ENCODE peak calls at places on chromosomes 1 and 21, in five cellular contexts. Z is GM23248; B is SJSA1; W is tibial artery; O is effector memory CD4-positive, alpha-beta T cell. I is an unnamed sample.
A peak's percentile ranks its signal among the peaks of the same experiment; 100 is the strongest.

GRCh38 chr1:39753132-39754025 is 14.7 kb downstream of the PPIE start:
- DNase-seq in Z (no peak), W (no peak), O (no peak), B (no peak), I (no peak)

GRCh38 chr1:243230914-243231313 is 24.2 kb downstream of the CEP170 start:
- DNase-seq in O (no peak), Z (peak; percentile 77), B (no peak), W (no peak), I (no peak)

GRCh38 chr1:67711850-67712202 is 26.8 kb downstream of the GADD45A start:
- DNase-seq in O (no peak), B (no peak), Z (no peak), W (no peak), I (no peak)

GRCh38 chr1:155133799-155134281 is 1.8 kb upstream of the SLC50A1 start:
- DNase-seq in W (no peak), O (no peak), Z (no peak), B (no peak), I (peak; percentile 59)

GRCh38 chr1:247760456-247760855 is at the start of gene OR1C1:
- DNase-seq in B (no peak), W (no peak), Z (no peak), O (no peak), I (no peak)

GRCh38 chr1:169312084-169312954 is 55.3 kb downstream of the NME7 start:
- DNase-seq in B (peak; percentile 81), Z (peak; percentile 97), O (no peak), W (no peak), I (peak; percentile 47)

GRCh38 chr1:97384294-97384952 is 536.4 kb downstream of the DPYD start:
- DNase-seq in B (peak; percentile 46), O (no peak), Z (peak; percentile 87), W (no peak), I (no peak)

GRCh38 chr21:38181101-38181500 is 75.7 kb upstream of the KCNJ15 start:
- DNase-seq in B (no peak), W (no peak), Z (peak; percentile 63), O (no peak), I (no peak)

GRCh38 chr1:167165219-167165618 is 55.5 kb upstream of the POU2F1 start:
- DNase-seq in O (no peak), B (no peak), W (no peak), Z (no peak), I (no peak)

GRCh38 chr1:159000627-159001026 is 9.1 kb upstream of the IFI16 start:
- DNase-seq in W (peak; percentile 95), B (peak; percentile 88), Z (peak; percentile 95), O (no peak), I (peak; percentile 27)

GRCh38 chr1:241749924-241750695 is 97.9 kb upstream of the EXO1 start:
- DNase-seq in Z (peak; percentile 23), W (no peak), O (no peak), B (no peak), I (no peak)

GRCh38 chr1:231571904-231572303 is 43.4 kb downstream of the TSNAX start:
- DNase-seq in O (no peak), Z (no peak), W (no peak), B (no peak), I (no peak)

GRCh38 chr21:38938343-38938742 is 132.6 kb downstream of the ETS2 start:
- DNase-seq in B (no peak), O (no peak), Z (peak; percentile 50), W (no peak), I (no peak)

GRCh38 chr1:109539676-109540075 is at the start of gene GPR61:
- DNase-seq in W (no peak), O (no peak), Z (no peak), B (no peak), I (no peak)

GRCh38 chr1:19405761-19406481 is 79.4 kb downstream of the CAPZB start:
- DNase-seq in B (no peak), W (no peak), O (no peak), Z (peak; percentile 70), I (no peak)

GRCh38 chr1:87279966-87280535 is 48.6 kb upstream of the LMO4 start:
- DNase-seq in Z (peak; percentile 45), W (no peak), B (no peak), O (no peak), I (no peak)

GRCh38 chr1:216686860-216687545 is 36.2 kb downstream of the ESRRG start:
- DNase-seq in B (no peak), W (no peak), Z (no peak), O (no peak), I (no peak)

GRCh38 chr1:178953034-178953433 is 72.7 kb upstream of the FAM20B start:
- DNase-seq in W (peak; percentile 73), Z (no peak), O (no peak), B (no peak), I (no peak)

GRCh38 chr1:246159290-246160227 is 347.5 kb downstream of the SMYD3 start:
- DNase-seq in Z (no peak), B (no peak), O (no peak), W (no peak), I (no peak)

GRCh38 chr21:32185103-32185502 is 93.7 kb downstream of the MIS18A start:
- DNase-seq in W (no peak), O (no peak), B (no peak), Z (no peak), I (no peak)

GRCh38 chr1:94705755-94706154 is 114.4 kb upstream of the SLC44A3 start:
- DNase-seq in O (no peak), B (no peak), W (no peak), Z (no peak), I (no peak)

GRCh38 chr1:184152502-184152901 is 101.0 kb downstream of the TSEN15 start:
- DNase-seq in O (no peak), B (no peak), Z (peak; percentile 46), W (no peak), I (peak; percentile 31)

GRCh38 chr1:54671985-54672608 is 30.5 kb downstream of the MROH7 start:
- DNase-seq in Z (peak; percentile 70), B (peak; percentile 64), W (no peak), O (peak; percentile 31), I (peak; percentile 68)

GRCh38 chr1:26790551-26790953 is 2.8 kb downstream of the PIGV start:
- DNase-seq in W (no peak), O (no peak), B (no peak), Z (no peak), I (no peak)

DNA sequence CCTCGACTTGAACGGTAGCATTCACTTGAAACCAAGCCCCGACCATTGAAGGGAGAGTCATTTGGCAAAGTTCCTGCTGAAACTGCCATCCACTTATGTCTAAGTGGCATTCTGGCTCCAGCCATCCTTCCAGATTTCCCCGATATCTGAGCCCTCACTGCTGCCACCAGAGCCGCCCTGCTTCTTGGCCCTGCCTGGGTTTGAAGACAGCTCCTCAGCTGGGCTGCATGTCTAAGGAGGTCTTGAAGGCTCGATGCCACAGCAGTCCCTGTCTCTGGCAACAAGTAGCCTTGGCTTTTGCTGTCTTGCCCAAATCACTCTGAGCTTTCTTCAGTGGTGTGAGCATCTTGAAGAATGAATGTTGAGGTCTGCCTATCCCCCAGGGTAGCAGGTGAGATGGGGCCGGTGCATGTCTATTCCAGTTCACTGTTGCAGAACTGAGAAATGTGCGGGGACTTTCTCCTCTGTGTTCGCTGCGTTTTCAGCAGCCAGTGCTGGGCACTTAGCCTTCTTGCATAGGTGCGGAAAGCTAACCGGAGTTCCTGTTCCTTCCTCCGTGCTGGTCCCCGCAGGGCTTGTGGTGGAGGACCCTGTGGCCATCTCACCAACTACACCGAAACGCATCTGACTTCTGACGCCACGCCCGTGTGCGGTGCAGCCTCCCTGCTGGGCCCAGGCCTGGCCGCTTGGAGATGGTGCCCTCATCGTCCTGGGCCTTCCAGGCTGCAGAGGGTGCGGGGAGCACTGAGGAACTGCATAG is 29.2 kb downstream of the MAN1C1 start:
- DNase-seq in O (no peak), B (no peak), Z (no peak), W (no peak), I (no peak)
- H3K4me1 ChIP-seq in O (peaks cover 29% of the 10 kb centered on the region), B (no peaks in the 10 kb centered on the region), Z (peaks cover 14% of the 10 kb centered on the region), W (no peaks in the 10 kb centered on the region), I (peaks cover 2% of the 10 kb centered on the region)

DNA sequence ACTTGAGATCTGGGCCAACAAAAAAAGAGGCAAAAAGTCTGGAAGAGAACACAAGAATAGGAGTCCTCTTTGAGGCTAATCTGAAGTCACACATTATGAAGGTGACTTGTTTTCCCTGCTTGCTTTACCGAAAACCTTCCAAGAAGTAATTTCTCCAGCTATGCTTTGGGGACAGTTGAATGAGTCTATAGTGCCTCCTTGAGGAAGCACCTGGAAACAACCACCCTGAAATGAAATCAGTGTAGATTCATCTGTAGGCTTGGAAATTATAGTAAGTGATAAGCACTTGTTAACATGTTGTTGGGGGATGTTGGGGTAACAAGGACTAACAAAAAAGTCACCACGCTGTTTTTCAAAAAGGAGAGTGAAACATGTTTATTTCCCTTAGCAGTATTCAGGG is 23.4 kb upstream of the RPTN start:
- DNase-seq in W (no peak), Z (peak; percentile 59), O (no peak), B (no peak), I (no peak)
- H3K27ac ChIP-seq in W (no peak overlapping the region), Z (peak overlapping the region; percentile 84), O (no peak overlapping the region), B (no peak overlapping the region), I (no peak overlapping the region)

GRCh38 chr1:212607206-212607923 is 1.2 kb upstream of the ATF3 start:
- DNase-seq in Z (no peak), W (peak; percentile 78), B (no peak), O (no peak), I (peak; percentile 53)

GRCh38 chr1:212606042-212606733 is 2.4 kb upstream of the ATF3 start:
- DNase-seq in W (no peak), O (no peak), Z (peak; percentile 24), B (no peak), I (peak; percentile 55)

GRCh38 chr1:212605441-212605976 is 3.1 kb upstream of the ATF3 start:
- DNase-seq in W (no peak), Z (peak; percentile 45), O (no peak), B (no peak), I (peak; percentile 13)

GRCh38 chr1:212607924-212608208 is 695 bp upstream of the ATF3 start:
- DNase-seq in W (no peak), O (no peak), Z (peak; percentile 49), B (no peak), I (peak; percentile 34)

GRCh38 chr1:212606734-212607205 is 1.8 kb upstream of the ATF3 start:
- DNase-seq in B (no peak), Z (peak; percentile 42), O (peak; percentile 34), W (peak; percentile 71), I (peak; percentile 93)
- H3K4me3 ChIP-seq in B (no peak overlapping the region), Z (no peak overlapping the region), O (peak overlapping the region; percentile 58), W (peak overlapping the region; percentile 84), I (peak overlapping the region; percentile 32)

GRCh38 chr1:36352141-36352909 is 28.9 kb upstream of the EVA1B start:
- DNase-seq in O (no peak), W (no peak), B (peak; percentile 79), Z (peak; percentile 57), I (no peak)
- H3K4me1 ChIP-seq in O (peaks cover 14% of the 10 kb centered on the region), W (peaks cover 10% of the 10 kb centered on the region), B (peaks cover 50% of the 10 kb centered on the region), Z (peaks cover 48% of the 10 kb centered on the region), I (no peaks in the 10 kb centered on the region)

GRCh38 chr21:45303111-45303615 is 15.5 kb upstream of the POFUT2 start:
- DNase-seq in B (no peak), O (no peak), Z (no peak), W (peak; percentile 60), I (no peak)
- H3K27ac ChIP-seq in B (no peak overlapping the region), O (peak overlapping the region; percentile 65), Z (no peak overlapping the region), W (peak overlapping the region; percentile 98), I (peak overlapping the region; percentile 96)